ENCODE peak calls at places on chromosomes 12 and 14, in four cellular contexts. L is WERI-Rb-1, W is IMR-90, I is A549. Y is an unnamed sample.

GRCh38 chr14:55814064-55814463 is 234.1 kb downstream of the KTN1 start:
- DNase-seq in L (no peak), W (peak; percentile 60), I (no peak), Y (no peak)

GRCh38 chr14:61973981-61974380 is 211.8 kb downstream of the SNAPC1 start:
- DNase-seq in L (no peak), W (peak; percentile 87), I (no peak), Y (no peak)

GRCh38 chr12:63985945-63986344 is 141.4 kb downstream of the SRGAP1 start:
- DNase-seq in L (no peak), W (no peak), I (no peak), Y (no peak)

GRCh38 chr14:31927348-31927826 is 149.7 kb upstream of the ARHGAP5 start:
- DNase-seq in L (no peak), W (peak; percentile 97), I (peak; percentile 84), Y (no peak)

GRCh38 chr12:122399592-122400373 is 22.7 kb downstream of the CLIP1 start:
- DNase-seq in L (peak; percentile 66), W (peak; percentile 94), I (peak; percentile 96), Y (peak; percentile 78)

GRCh38 chr12:6904280-6905276 is at the start of gene LRRC23:
- DNase-seq in L (peak; percentile 97), W (peak; percentile 93), I (peak; percentile 95), Y (peak; percentile 99)

GRCh38 chr12:19575307-19576243 is 136.3 kb downstream of the AEBP2 start:
- DNase-seq in L (no peak), W (peak; percentile 74), I (peak; percentile 15), Y (no peak)

GRCh38 chr12:13211859-13212664 is 15.5 kb downstream of the EMP1 start:
- DNase-seq in L (peak; percentile 62), W (peak; percentile 71), I (peak; percentile 78), Y (no peak)

GRCh38 chr12:116133149-116133548 is 144.3 kb downstream of the MED13L start:
- DNase-seq in L (no peak), W (peak; percentile 57), I (no peak), Y (no peak)

GRCh38 chr12:92912052-92912451 is 17.0 kb downstream of the EEA1 start:
- DNase-seq in L (no peak), W (peak; percentile 32), I (no peak), Y (no peak)

GRCh38 chr12:29698756-29699155 is 85.0 kb downstream of the TMTC1 start:
- DNase-seq in L (no peak), W (no peak), I (no peak), Y (no peak)

GRCh38 chr12:50258167-50258551 is 25.2 kb downstream of the LIMA1 start:
- DNase-seq in L (no peak), W (no peak), I (peak; percentile 32), Y (no peak)

GRCh38 chr12:78185109-78185508 is 354.4 kb downstream of the NAV3 start:
- DNase-seq in L (no peak), W (peak; percentile 70), I (no peak), Y (no peak)

GRCh38 chr12:66164349-66164821 is 5.4 kb downstream of the TMBIM4 start:
- DNase-seq in L (no peak), W (peak; percentile 49), I (no peak), Y (no peak)

GRCh38 chr12:26987634-26988424 is 26.4 kb downstream of the TM7SF3 start:
- DNase-seq in L (no peak), W (peak; percentile 17), I (no peak), Y (no peak)

GRCh38 chr14:69354383-69355154 is 43.5 kb downstream of the ERH start:
- DNase-seq in L (no peak), W (peak; percentile 5), I (no peak), Y (peak; percentile 88)

GRCh38 chr12:19764408-19764807 is 325.1 kb downstream of the AEBP2 start:
- DNase-seq in L (no peak), W (peak; percentile 51), I (no peak), Y (no peak)

GRCh38 chr12:54935235-54935951 is 49.2 kb downstream of the TESPA1 start:
- DNase-seq in L (no peak), W (peak; percentile 91), I (peak; percentile 84), Y (no peak)

GRCh38 chr14:52023518-52023917 is 34.2 kb downstream of the RTRAF start:
- DNase-seq in L (no peak), W (peak; percentile 87), I (no peak), Y (no peak)

DNA sequence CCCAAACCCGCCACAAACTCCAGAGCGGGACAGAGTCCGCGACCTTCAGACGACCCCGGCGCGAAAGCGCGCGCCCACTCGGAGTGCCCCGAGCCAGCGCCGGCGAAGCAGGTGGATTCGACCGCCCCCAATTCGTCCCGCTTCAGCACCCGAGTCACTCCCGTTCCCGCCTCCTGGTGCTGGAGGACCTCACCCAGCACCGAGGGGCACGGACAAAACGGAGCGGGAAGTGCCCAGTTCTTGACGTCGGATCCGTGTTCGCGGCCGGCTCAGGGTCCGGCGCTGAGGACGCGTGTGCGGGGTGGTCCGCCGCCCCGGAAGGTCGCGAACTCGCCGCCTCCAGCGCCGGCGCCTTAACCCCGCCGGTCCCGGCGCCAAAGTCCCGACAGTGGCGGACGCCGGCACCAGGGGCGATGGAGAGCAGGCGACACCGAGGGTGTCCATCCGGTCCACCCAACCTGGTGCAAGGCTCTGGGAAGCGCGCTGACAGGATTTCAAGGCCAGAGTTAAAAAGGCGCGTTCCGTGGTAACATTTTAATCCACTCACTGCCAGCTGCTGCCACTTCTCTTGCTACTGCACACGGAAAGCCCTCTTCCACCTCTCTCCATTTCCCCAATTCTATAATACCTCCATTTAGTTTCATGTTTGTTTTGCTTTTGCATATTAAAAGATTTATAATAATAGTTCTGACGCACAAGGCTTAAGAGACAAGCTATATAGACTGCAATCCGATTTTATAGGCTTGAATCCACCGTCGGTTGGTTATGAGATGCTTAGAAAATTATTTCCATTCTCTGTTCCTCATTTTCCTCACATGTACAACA is 240.0 kb upstream of the CPNE8 start:
- DNase-seq in L (no peak), W (no peak), I (peak; percentile 77), Y (peak; percentile 72)
- H3K4me3 ChIP-seq in L (no peak overlapping the region), W (no peak overlapping the region), I (peak overlapping the region; percentile 80), Y (peak overlapping the region; percentile 54)

GRCh38 chr12:107492393-107493134 is 193.0 kb upstream of the PWP1 start:
- DNase-seq in L (no peak), W (no peak), I (no peak), Y (no peak)
- H3K27ac ChIP-seq in L (no peak overlapping the region), W (no peak overlapping the region), I (no peak overlapping the region), Y (no peak overlapping the region)

DNA sequence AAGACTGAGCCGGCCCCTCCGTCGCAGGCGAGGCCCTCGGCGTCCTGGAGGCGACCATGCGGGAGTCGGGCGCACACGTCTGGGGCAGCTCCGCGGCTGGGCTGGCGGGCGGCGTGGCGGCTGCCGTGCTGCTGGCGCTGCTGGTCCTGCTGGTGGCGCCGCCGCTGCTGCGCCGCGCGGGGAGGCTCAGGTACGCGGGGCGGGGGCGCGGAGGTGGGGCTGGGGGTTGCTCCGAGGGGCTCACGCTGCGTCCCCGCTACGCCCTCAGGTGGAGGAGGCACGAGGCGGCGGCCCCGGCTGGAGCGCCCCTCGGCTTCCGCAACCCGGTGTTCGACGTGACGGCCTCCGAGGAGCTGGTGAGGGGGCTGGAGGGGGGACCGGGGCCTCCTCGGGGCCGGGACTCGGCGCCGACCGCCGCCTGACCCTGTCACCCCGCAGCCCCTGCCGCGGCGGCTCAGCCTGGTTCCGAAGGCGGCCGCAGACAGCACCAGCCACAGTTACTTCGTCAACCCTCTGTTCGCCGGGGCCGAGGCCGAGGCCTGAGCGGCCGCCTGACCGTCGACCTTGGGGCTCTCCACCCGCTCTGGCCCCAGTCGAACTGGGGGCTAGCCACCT is 7.8 kb downstream of the AMN start:
- DNase-seq in L (peak; percentile 46), W (no peak), I (no peak), Y (no peak)
- H3K4me3 ChIP-seq in L (no peak overlapping the region), W (no peak overlapping the region), I (no peak overlapping the region), Y (peak overlapping the region; percentile 44)

DNA sequence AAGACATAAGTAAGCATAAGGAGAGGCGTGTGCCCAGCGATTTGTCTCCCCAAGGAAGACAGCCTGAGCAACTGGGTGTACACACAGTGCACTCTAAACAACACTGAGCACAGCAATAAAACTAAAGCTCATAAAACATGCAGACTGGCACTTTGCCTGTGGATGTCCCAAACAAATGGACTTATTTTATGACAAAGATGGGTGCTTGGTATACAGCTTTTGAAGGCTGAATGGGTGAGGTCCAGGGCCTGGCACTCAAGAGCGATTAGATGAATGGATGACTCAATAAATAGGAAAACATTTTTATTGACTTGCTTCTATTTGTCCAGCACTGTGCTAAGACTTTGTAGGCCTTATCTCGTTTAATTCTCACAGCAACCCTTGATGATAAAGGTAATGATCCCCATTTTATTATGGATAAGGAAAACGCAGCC is 28.5 kb downstream of the LGMN start:
- DNase-seq in L (no peak), W (no peak), I (peak; percentile 89), Y (no peak)
- H3K27ac ChIP-seq in L (no peak overlapping the region), W (no peak overlapping the region), I (peak overlapping the region; percentile 33), Y (no peak overlapping the region)

DNA sequence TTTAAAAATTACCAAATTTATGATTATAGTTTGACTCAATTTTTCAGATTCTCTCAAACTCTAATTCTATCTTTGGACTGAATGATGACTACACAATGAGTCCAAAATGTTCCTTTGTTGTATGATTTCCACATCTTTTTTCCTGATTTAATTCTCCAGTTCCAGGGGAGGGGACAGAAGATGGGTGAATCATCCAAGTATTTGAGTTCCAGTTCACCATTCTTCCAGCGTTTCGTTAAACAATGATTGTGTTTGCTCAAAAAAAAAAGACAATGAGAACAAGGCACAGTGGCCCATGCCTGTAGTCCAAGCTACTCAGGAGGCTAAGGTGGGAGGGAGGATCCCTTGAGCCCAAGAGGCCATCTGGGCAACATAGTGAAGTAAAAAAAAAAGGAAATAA is 23.8 kb downstream of the BAZ1A start:
- DNase-seq in L (no peak), W (peak; percentile 71), I (peak; percentile 64), Y (no peak)
- H3K4me3 ChIP-seq in L (no peak overlapping the region), W (no peak overlapping the region), I (no peak overlapping the region), Y (no peak overlapping the region)

GRCh38 chr12:53530056-53530455 is 22.8 kb upstream of the NPFF start:
- DNase-seq in L (peak; percentile 46), W (no peak), I (no peak), Y (no peak)

GRCh38 chr12:53533476-53533875 is 26.2 kb upstream of the NPFF start:
- DNase-seq in L (no peak), W (no peak), I (no peak), Y (no peak)

GRCh38 chr12:53532524-53533445 is 25.5 kb upstream of the NPFF start:
- DNase-seq in L (no peak), W (no peak), I (no peak), Y (no peak)

GRCh38 chr12:53530920-53531319 is 23.6 kb upstream of the NPFF start:
- DNase-seq in L (no peak), W (peak; percentile 76), I (no peak), Y (no peak)

GRCh38 chr12:53532026-53532425 is 24.7 kb upstream of the NPFF start:
- DNase-seq in L (no peak), W (no peak), I (no peak), Y (no peak)
- H3K27ac ChIP-seq in L (no peak overlapping the region), W (no peak overlapping the region), I (no peak overlapping the region), Y (no peak overlapping the region)